ENCODE peak calls at places on chromosome 6, in five cellular contexts. L is endothelial cell of umbilical vein, D is GM23338, M is SK-N-SH, T is sigmoid colon. C is an unnamed sample.

GRCh38 chr6:101402618-101403002 is 9.1 kb downstream of the GRIK2 start:
- DNase-seq in T (no peak), M (peak; percentile 71), D (peak; percentile 77), L (no peak), C (peak; percentile 59)

GRCh38 chr6:145247677-145248419 is 487.5 kb downstream of the EPM2A start:
- DNase-seq in L (peak; percentile 10), T (no peak), M (no peak), D (no peak), C (no peak)

GRCh38 chr6:113120577-113121285 is 736.4 kb upstream of the MARCKS start:
- DNase-seq in L (peak; percentile 82), D (peak; percentile 1), M (no peak), T (no peak), C (no peak)

GRCh38 chr6:84052204-84052882 is 18.8 kb downstream of the MRAP2 start:
- DNase-seq in T (no peak), M (peak; percentile 52), L (peak; percentile 70), D (peak; percentile 89), C (no peak)

GRCh38 chr6:118771253-118771652 is 119.9 kb upstream of the CEP85L start:
- DNase-seq in L (no peak), T (no peak), M (no peak), D (no peak), C (no peak)

GRCh38 chr6:166307082-166307980 is 861 bp downstream of the PRR18 start:
- DNase-seq in L (no peak), M (peak; percentile 73), D (peak; percentile 77), T (no peak), C (peak; percentile 86)

GRCh38 chr6:118709859-118710350 is 58.5 kb upstream of the CEP85L start:
- DNase-seq in T (no peak), D (peak; percentile 15), M (no peak), L (no peak), C (no peak)

GRCh38 chr6:3031857-3032256 is 32.2 kb downstream of the NQO2 start:
- DNase-seq in L (no peak), M (no peak), D (no peak), T (no peak), C (no peak)

GRCh38 chr6:90226257-90226656 is 70.4 kb downstream of the BACH2 start:
- DNase-seq in D (no peak), L (no peak), M (no peak), T (no peak), C (no peak)

GRCh38 chr6:119334535-119335264 is 14.9 kb downstream of the MAN1A1 start:
- DNase-seq in L (peak; percentile 72), T (no peak), D (no peak), M (no peak), C (no peak)

GRCh38 chr6:84635081-84635745 is 129.2 kb downstream of the TBX18 start:
- DNase-seq in D (no peak), L (no peak), M (no peak), T (no peak), C (no peak)

GRCh38 chr6:136822051-136822378 is 377 bp upstream of the PEX7 start:
- DNase-seq in M (no peak), T (no peak), D (no peak), L (no peak), C (no peak)

GRCh38 chr6:147194652-147195403 is 9.4 kb upstream of the STXBP5 start:
- DNase-seq in T (no peak), M (no peak), L (peak; percentile 22), D (no peak), C (no peak)

GRCh38 chr6:109687271-109687721 is 3.7 kb downstream of the AK9 start:
- DNase-seq in T (no peak), M (no peak), L (peak; percentile 34), D (no peak), C (no peak)

GRCh38 chr6:96521267-96521624 is 360 bp upstream of the UFL1 start:
- DNase-seq in T (no peak), L (no peak), D (no peak), M (no peak), C (no peak)

GRCh38 chr6:19382676-19383075 is 454.5 kb upstream of the ID4 start:
- DNase-seq in T (no peak), M (no peak), L (no peak), D (no peak), C (no peak)

GRCh38 chr6:140360651-140361050 is 986.2 kb upstream of the CITED2 start:
- DNase-seq in D (no peak), M (peak; percentile 12), L (no peak), T (no peak), C (no peak)

GRCh38 chr6:16669227-16669626 is 92.0 kb downstream of the ATXN1 start:
- DNase-seq in M (no peak), L (peak; percentile 94), D (no peak), T (no peak), C (no peak)

GRCh38 chr6:170209354-170210025 is 81.4 kb downstream of the DLL1 start:
- DNase-seq in M (peak; percentile 36), T (peak; percentile 40), D (no peak), L (no peak), C (peak; percentile 16)

GRCh38 chr6:87483929-87484328 is 11.2 kb downstream of the SLC35A1 start:
- DNase-seq in M (peak; percentile 12), L (no peak), D (peak; percentile 87), T (no peak), C (no peak)

GRCh38 chr6:42030585-42031506 is 19.5 kb upstream of the TAF8 start:
- DNase-seq in M (peak; percentile 56), L (peak; percentile 42), D (peak; percentile 66), T (no peak), C (no peak)
- H3K4me1 ChIP-seq in M (peaks cover 6% of the 10 kb centered on the region), L (peaks cover 10% of the 10 kb centered on the region), D (peaks cover 9% of the 10 kb centered on the region), T (peaks cover 20% of the 10 kb centered on the region), C (peaks cover 69% of the 10 kb centered on the region)

GRCh38 chr6:30213999-30214982 is 1.1 kb upstream of the TRIM26 start:
- DNase-seq in T (peak; percentile 94), D (peak; percentile 77), M (peak; percentile 84), L (peak; percentile 74), C (peak; percentile 97)
- TF ChIP-seq POLR2AphosphoS5 in T (peak; percentile 89), D (peak; percentile 72), M (peak; percentile 80), L (peak; percentile 78), C (peak; percentile 92)

DNA sequence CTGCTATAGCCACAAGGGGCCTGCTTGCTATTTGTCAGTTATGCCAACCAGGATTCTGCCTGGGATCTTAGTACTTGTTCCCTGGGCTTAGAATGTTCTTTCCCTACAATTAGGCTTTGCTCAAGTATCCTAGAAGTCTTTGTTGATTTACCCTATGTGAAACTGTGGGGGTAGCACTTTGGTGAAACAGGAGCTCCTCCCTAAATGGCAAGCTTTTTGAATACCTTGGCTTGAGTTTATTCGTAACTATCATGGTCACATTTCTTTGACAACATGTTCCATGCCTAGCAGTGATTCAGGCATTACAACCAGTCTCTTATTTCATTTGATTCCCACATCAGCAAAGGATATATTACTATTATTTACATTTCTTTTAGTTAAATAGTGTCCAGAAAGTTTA is 21.2 kb downstream of the AFDN start:
- DNase-seq in L (no peak), D (peak; percentile 56), M (no peak), T (no peak), C (no peak)
- H3K4me1 ChIP-seq in L (peaks cover 19% of the 10 kb centered on the region), D (peaks cover 51% of the 10 kb centered on the region), M (peaks cover 22% of the 10 kb centered on the region), T (peaks cover 25% of the 10 kb centered on the region), C (peaks cover 29% of the 10 kb centered on the region)

GRCh38 chr6:28910901-28911680 is 12.7 kb downstream of the TRIM27 start:
- DNase-seq in L (peak; percentile 45), M (no peak), T (no peak), D (no peak), C (no peak)
- TF ChIP-seq POLR2AphosphoS5 in L (no peak), M (no peak), T (no peak), D (no peak), C (no peak)

DNA sequence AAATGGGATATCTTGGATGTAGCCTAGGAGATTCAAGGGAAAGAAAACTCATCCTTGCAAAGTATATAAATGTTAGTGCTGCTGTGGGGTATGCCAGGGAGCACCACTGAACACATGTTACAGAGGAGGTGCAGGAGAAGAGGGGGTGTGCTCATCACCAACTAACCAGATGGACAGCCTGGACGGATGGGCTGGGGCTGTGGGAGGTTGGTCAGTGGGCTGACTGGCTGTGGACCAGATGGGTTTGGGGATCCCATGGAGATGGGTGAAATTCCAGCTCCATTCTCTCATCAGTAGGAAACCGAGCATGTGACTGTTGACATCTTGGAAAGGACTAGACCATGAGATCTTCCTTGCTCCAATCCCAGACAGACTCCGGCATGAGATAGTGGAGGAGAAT is 201.0 kb downstream of the LRFN2 start:
- DNase-seq in T (no peak), L (no peak), M (peak; percentile 0), D (no peak), C (no peak)
- H3K4me1 ChIP-seq in T (no peaks in the 10 kb centered on the region), L (no peaks in the 10 kb centered on the region), M (no peaks in the 10 kb centered on the region), D (no peaks in the 10 kb centered on the region), C (no peaks in the 10 kb centered on the region)

GRCh38 chr6:131843768-131844167 is 35.9 kb downstream of the ENPP1 start:
- DNase-seq in D (no peak), M (no peak), L (no peak), T (no peak), C (no peak)

GRCh38 chr6:131849799-131850198 is 42.0 kb downstream of the ENPP1 start:
- DNase-seq in M (no peak), T (no peak), D (no peak), L (no peak), C (no peak)

GRCh38 chr6:131846023-131846663 is 38.3 kb downstream of the ENPP1 start:
- DNase-seq in D (no peak), T (no peak), L (no peak), M (no peak), C (no peak)

GRCh38 chr6:131844243-131844841 is 36.5 kb downstream of the ENPP1 start:
- DNase-seq in L (no peak), T (no peak), D (no peak), M (no peak), C (no peak)

DNA sequence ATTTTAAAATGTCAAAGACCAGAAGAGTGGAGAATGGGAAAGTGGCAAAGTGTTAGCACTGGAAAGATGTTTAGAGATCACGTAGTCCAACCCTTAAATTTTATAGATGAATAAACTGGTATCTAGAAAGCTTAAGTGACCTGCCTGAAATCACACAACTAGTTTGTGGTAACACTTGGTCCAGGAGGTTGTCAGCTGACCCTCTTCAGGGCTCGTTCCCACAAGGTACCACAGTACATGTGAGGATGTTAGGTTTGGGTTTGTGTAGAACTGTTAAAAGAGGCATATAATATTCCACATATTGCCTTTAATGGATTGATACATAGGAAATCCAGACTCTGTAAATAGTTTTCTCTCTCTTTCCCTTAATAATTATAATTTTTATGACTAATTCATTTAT is 39.1 kb downstream of the ENPP1 start:
- DNase-seq in D (no peak), T (no peak), L (no peak), M (no peak), C (no peak)
- TF ChIP-seq POLR2AphosphoS5 in D (no peak), T (no peak), L (no peak), M (no peak), C (no peak)

DNA sequence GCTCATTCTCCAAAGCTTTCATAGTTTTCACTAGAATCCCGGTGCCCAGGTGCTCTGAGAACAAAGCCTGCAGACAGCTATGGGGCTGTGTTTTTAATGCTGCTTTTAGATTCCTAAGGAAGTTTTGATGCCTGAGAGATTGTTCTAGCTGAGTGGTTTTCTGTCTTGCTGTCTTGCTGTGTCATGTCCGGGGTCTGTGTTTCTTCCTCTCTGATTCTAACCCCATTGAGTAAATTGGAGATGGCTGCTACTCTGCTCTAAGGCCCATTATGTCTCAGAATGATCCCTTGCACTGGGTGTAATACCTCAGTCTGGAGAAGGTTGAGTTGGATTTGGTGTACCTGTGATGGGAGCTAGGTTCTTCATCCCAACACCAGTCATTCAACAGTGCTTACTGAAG is 63.4 kb downstream of the ARID1B start:
- DNase-seq in T (no peak), M (no peak), D (no peak), L (no peak), C (no peak)
- H3K4me1 ChIP-seq in T (peaks cover 63% of the 10 kb centered on the region), M (peaks cover 18% of the 10 kb centered on the region), D (peaks cover 52% of the 10 kb centered on the region), L (peaks cover 24% of the 10 kb centered on the region), C (peaks cover 61% of the 10 kb centered on the region)

GRCh38 chr6:107421696-107422256 is 37.6 kb downstream of the PDSS2 start:
- DNase-seq in L (no peak), T (no peak), D (no peak), M (no peak), C (no peak)
- TF ChIP-seq POLR2AphosphoS5 in L (no peak), T (no peak), D (no peak), M (no peak), C (no peak)